ENCODE peak calls at places on chromosomes 4 and X, in ten cellular contexts. L is non-pigmented ciliary epithelial cell, S is stomach, C is HCEC 1CT, E is H7, W is AG10803, D is activated T-cell treated with anti-CD3 and anti-CD28 coated beads for 1 hour, H is BJ, B is cardiac septum, U is occipital lobe. A is an unnamed sample.

GRCh38 chr4:40515398-40516293 is 114.0 kb downstream of the RBM47 start:
- DNase-seq in L (no peak), S (peak), C (no peak), E (no peak), W (peak), D (no peak), H (no peak), B (no peak), U (no peak), A (no peak)

GRCh38 chr4:57182132-57182874 is 72.1 kb upstream of the IGFBP7 start:
- DNase-seq in L (no peak), S (no peak), C (no peak), E (no peak), W (no peak), D (no peak), H (no peak), B (peak), U (peak), A (no peak)

GRCh38 chr4:155614111-155614762 is 52.4 kb upstream of the GUCY1A1 start:
- DNase-seq in L (no peak), S (no peak), C (peak), E (no peak), W (no peak), D (no peak), H (no peak), B (no peak), U (no peak), A (no peak)

GRCh38 chr4:15100994-15101695 is 98.9 kb downstream of the CPEB2 start:
- DNase-seq in L (no peak), S (no peak), C (peak), E (no peak), W (peak), D (no peak), H (no peak), B (no peak), U (peak), A (no peak)

GRCh38 chrX:150227873-150228272 is 135.2 kb upstream of the MAMLD1 start:
- DNase-seq in L (no peak), S (no peak), C (no peak), E (no peak), W (no peak), D (no peak), H (no peak), B (no peak), U (no peak), A (no peak)

GRCh38 chrX:119410027-119410819 is 11.1 kb downstream of the SLC25A43 start:
- DNase-seq in L (no peak), S (peak), C (peak), E (no peak), W (peak), D (no peak), H (peak), B (no peak), U (no peak), A (no peak)

GRCh38 chr4:84814100-84814750 is 152.3 kb downstream of the WDFY3 start:
- DNase-seq in L (peak), S (peak), C (peak), E (no peak), W (peak), D (no peak), H (peak), B (no peak), U (peak), A (peak)

GRCh38 chr4:24910504-24910903 is 2.3 kb downstream of the CCDC149 start:
- DNase-seq in L (peak), S (no peak), C (peak), E (no peak), W (peak), D (no peak), H (no peak), B (no peak), U (no peak), A (no peak)

GRCh38 chrX:8726031-8726652 is 5.8 kb downstream of the ANOS1 start:
- DNase-seq in L (no peak), S (no peak), C (no peak), E (no peak), W (no peak), D (no peak), H (no peak), B (no peak), U (no peak), A (no peak)

GRCh38 chrX:148500428-148501120 is at the start of gene AFF2:
- DNase-seq in L (no peak), S (peak), C (no peak), E (peak), W (peak), D (peak), H (no peak), B (no peak), U (no peak), A (no peak)

GRCh38 chr4:107760281-107760947 is 40.4 kb upstream of the PAPSS1 start:
- DNase-seq in L (no peak), S (peak), C (no peak), E (no peak), W (no peak), D (no peak), H (no peak), B (no peak), U (no peak), A (no peak)

GRCh38 chrX:119728487-119728886 is 29.9 kb upstream of the SOWAHD start:
- DNase-seq in L (no peak), S (no peak), C (no peak), E (peak), W (no peak), D (no peak), H (no peak), B (no peak), U (no peak), A (no peak)

GRCh38 chrX:143615851-143616250 is 20.1 kb downstream of the SLITRK4 start:
- DNase-seq in L (no peak), S (no peak), C (no peak), E (no peak), W (no peak), D (no peak), H (no peak), B (no peak), U (no peak), A (no peak)

GRCh38 chr4:115113382-115114106 is at the start of gene NDST4:
- DNase-seq in L (no peak), S (no peak), C (no peak), E (no peak), W (peak), D (no peak), H (no peak), B (no peak), U (no peak), A (peak)

GRCh38 chrX:19334945-19335626 is 8.6 kb upstream of the PDHA1 start:
- DNase-seq in L (no peak), S (no peak), C (peak), E (peak), W (no peak), D (no peak), H (no peak), B (no peak), U (no peak), A (no peak)

A was measured in kidney epithelial cell.